ENCODE peak calls at places on chromosomes 16 and 17, in ten cellular contexts. P, R, V, F, Z, T, G, I, Y and Q are unnamed samples. For H3K4me1, the result is how much of the 10 kb centered on the place peaks cover.

GRCh38 chr17:57257213-57257873 is 1.0 kb downstream of the MSI2 start:
- DNase-seq in G (no peak), R (no peak), F (no peak), V (no peak), P (no peak), Z (no peak), I (no peak), T (peak), Y (no peak), Q (no peak)

GRCh38 chr17:66830451-66830850 is 4.5 kb upstream of the CACNG5 start:
- DNase-seq in V (no peak), G (no peak), R (no peak), P (no peak), T (no peak), Y (no peak), I (no peak), Z (no peak), F (no peak), Q (no peak)

GRCh38 chr16:85662036-85662812 is 26.5 kb downstream of the GINS2 start:
- DNase-seq in Y (no peak), T (no peak), P (no peak), F (no peak), I (no peak), G (no peak), V (no peak), R (peak), Z (no peak), Q (peak)

GRCh38 chr17:80774643-80775281 is 216.9 kb upstream of the CHMP6 start:
- DNase-seq in R (no peak), V (no peak), Y (no peak), G (no peak), T (peak), F (no peak), I (no peak), Z (no peak), P (no peak), Q (no peak)

GRCh38 chr17:71948703-71949422 is 172.0 kb upstream of the SOX9 start:
- DNase-seq in R (no peak), Y (no peak), T (no peak), V (no peak), P (no peak), I (no peak), Z (no peak), F (no peak), G (no peak), Q (no peak)

GRCh38 chr17:56939869-56940484 is 20.9 kb downstream of the COIL start:
- DNase-seq in Y (peak), I (peak), G (no peak), V (peak), R (no peak), Z (no peak), T (no peak), F (no peak), P (no peak), Q (no peak)

GRCh38 chr17:28741358-28742349 is 2.2 kb upstream of the TRAF4 start:
- DNase-seq in Y (peak), T (peak), I (no peak), P (no peak), G (no peak), Z (no peak), V (no peak), F (no peak), R (no peak), Q (no peak)

GRCh38 chr17:42944211-42944610 is 20.0 kb downstream of the AARSD1 start:
- DNase-seq in P (no peak), F (no peak), I (peak), R (no peak), V (no peak), Z (no peak), Y (no peak), G (no peak), T (no peak), Q (no peak)

GRCh38 chr17:77380411-77381184 is 239.8 kb downstream of the SEC14L1 start:
- DNase-seq in T (no peak), Z (no peak), F (no peak), V (no peak), I (no peak), Y (no peak), P (no peak), R (no peak), G (no peak), Q (no peak)

GRCh38 chr17:77381731-77382130 is 241.0 kb downstream of the SEC14L1 start:
- DNase-seq in F (no peak), Z (no peak), V (no peak), R (no peak), G (no peak), Y (no peak), I (no peak), T (no peak), P (no peak), Q (no peak)

GRCh38 chr17:77382356-77382911 is 241.7 kb downstream of the SEC14L1 start:
- DNase-seq in I (no peak), G (no peak), R (no peak), F (no peak), Z (no peak), Y (no peak), V (no peak), T (peak), P (no peak), Q (no peak)

GRCh38 chr17:77379837-77380236 is 239.1 kb downstream of the SEC14L1 start:
- DNase-seq in F (no peak), T (no peak), V (no peak), R (no peak), Z (no peak), Y (no peak), P (no peak), G (no peak), I (no peak), Q (no peak)

GRCh38 chr17:77381185-77381700 is 240.5 kb downstream of the SEC14L1 start:
- DNase-seq in G (no peak), R (no peak), Y (no peak), F (no peak), Z (no peak), T (no peak), P (no peak), V (no peak), I (no peak), Q (no peak)
- H3K4me1 ChIP-seq in G (half or more), R (half or more), Y (under half), F (half or more), Z (half or more), T (under half), P (under half), V (half or more), I (half or more), Q (under half)

GRCh38 chr17:83202002-83203000 is 122.9 kb downstream of the METRNL start:
- DNase-seq in T (peak), R (no peak), G (peak), F (peak), P (no peak), V (no peak), Z (no peak), Y (no peak), I (no peak), Q (peak)

GRCh38 chr17:83201206-83202001 is 122.0 kb downstream of the METRNL start:
- DNase-seq in R (peak), G (peak), Y (no peak), P (no peak), F (peak), I (no peak), V (no peak), Z (peak), T (peak), Q (peak)

GRCh38 chr17:83204230-83204725 is 124.9 kb downstream of the METRNL start:
- DNase-seq in Y (no peak), F (no peak), T (no peak), I (no peak), V (no peak), Z (no peak), G (no peak), R (no peak), P (no peak), Q (no peak)

GRCh38 chr17:83203073-83203471 is 123.7 kb downstream of the METRNL start:
- DNase-seq in F (peak), P (peak), R (no peak), Z (peak), G (peak), T (peak), Y (no peak), I (peak), V (no peak), Q (peak)

DNA sequence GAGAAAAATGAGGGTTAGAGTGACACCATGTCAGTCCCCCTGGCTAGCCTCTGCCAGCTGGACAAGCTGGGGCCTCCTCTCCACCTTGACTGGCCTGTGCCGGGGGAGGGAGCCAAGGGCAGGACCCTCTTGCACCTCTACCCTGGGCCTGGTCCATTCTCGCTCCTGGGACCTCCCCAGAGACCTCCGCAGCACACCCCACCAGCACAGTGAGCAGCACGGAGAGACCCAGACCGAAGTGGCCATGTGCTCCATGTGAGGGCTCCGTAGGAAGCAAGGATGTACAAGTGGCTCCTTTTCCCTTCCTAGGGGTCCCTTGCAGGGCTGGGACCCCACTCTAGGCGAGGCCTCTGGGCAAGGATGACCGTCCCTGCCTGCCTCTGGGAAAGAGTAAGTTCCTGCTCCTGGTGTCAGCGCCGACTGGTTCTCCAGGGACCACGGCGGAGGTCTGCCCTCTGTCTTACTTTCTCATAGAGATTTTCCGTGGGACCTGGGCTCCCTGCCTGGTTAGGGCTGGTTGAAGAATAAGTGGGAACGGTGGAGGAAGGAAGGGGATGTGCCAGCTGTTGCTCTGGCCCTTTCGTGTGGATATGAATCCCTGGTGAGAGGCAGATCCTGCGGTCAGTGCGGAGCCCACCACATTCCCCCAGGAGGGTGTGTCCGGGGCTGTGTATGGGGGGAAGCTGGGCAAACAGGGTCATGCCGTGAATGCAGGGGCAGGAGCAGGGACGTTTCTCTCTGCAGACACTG is 124.2 kb downstream of the METRNL start:
- DNase-seq in V (no peak), F (peak), I (no peak), R (no peak), P (no peak), T (peak), G (peak), Y (no peak), Z (peak), Q (peak)
- H3K4me1 ChIP-seq in V (under half), F (under half), I (under half), R (under half), P (under half), T (under half), G (under half), Y (under half), Z (under half), Q (under half)

DNA sequence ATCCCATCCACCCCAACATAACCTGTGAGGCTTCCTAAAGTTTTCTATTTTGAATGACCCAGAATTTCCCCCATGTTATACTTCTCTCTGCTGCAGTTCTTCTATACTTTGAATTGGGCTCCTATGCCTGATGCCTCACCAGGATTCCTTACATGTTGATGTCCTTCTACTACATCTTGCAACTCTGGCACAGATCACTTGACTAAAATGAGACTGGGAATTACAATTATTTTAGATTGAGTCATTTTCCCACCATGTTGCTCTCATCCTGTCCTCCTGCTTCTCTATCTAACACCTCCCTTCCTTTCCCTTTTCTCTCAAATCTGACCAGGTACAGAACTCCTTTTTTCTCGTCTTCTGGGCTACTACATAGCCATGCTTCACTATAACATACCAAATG is 314.0 kb upstream of the KCNJ16 start:
- DNase-seq in V (no peak), I (peak), P (no peak), R (no peak), Y (no peak), F (no peak), T (no peak), Z (no peak), G (no peak), Q (no peak)
- H3K4me1 ChIP-seq in V (under half), I (under half), P (under half), R (under half), Y (under half), F (under half), T (under half), Z (under half), G (under half), Q (under half)

DNA sequence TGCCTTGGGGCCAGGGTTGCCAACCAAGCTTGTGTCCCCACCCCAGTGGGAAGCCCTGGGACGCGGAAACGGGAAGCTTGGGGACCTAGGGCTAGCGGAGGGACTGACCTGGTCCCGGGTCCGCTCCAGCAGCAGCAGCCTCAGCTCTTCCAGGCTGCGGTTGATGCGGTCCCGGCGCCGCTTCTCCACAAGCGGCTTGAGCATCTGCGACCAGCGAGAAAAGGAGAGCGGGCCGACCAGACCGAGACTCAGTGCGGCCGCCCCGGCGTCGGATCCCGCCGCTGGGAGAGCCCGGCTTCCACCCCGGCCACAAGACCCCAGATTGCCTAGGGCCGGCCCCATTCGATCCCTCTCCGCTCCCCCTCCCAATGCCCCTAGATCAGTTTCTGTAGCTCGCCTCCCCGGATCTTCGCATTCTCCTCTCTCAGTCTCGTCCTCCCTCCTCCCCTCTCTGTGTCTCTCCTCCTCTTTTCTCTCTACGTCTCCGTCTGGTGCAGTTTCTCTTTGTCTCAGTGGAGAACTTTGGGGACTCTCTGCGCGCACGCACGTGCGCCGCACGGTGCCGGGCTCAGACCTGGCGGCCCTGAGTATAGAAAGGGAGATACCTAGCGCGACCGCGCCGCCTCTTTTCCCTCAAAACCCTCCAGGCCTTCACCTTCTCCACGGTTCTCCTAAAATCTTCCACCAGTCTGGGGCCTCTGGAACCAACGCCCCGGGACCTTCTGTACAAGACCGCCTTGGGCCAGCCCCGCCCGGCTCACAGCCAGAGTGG is 797 bp downstream of the HES7 start:
- DNase-seq in V (peak), T (no peak), Y (no peak), Z (no peak), P (no peak), G (no peak), R (no peak), I (peak), F (no peak), Q (peak)
- H3K4me1 ChIP-seq in V (under half), T (half or more), Y (half or more), Z (under half), P (under half), G (half or more), R (under half), I (under half), F (half or more), Q (under half)